ENCODE peak calls at places on chromosomes 13 and 19, in five cellular contexts. K is GM23338, U is MM.1S, L is PC-3, C is hepatocyte. B is an unnamed sample. For H3K79me2 and H4K20me1, the result is how much of the 10 kb centered on the place peaks cover.

GRCh38 chr13:19927117-19927734 is 31.3 kb upstream of the ZMYM2 start:
- DNase-seq in K (peak), U (peak), L (peak), C (peak), B (peak)

GRCh38 chr13:94311893-94312292 is 167.6 kb downstream of the DCT start:
- DNase-seq in K (no peak), U (no peak), L (no peak), C (no peak), B (no peak)

GRCh38 chr13:95456837-95457236 is 95.7 kb upstream of the CLDN10 start:
- DNase-seq in K (no peak), U (no peak), L (no peak), C (no peak), B (no peak)

GRCh38 chr19:13091400-13092161 is 11.1 kb downstream of the LYL1 start:
- DNase-seq in K (peak), U (no peak), L (no peak), C (peak), B (no peak)

GRCh38 chr13:20536992-20537391 is 11.3 kb upstream of the CRYL1 start:
- DNase-seq in K (no peak), U (no peak), L (no peak), C (no peak), B (no peak)

GRCh38 chr19:7669641-7670040 is 792 bp downstream of the RETN start:
- DNase-seq in K (no peak), U (no peak), L (no peak), C (no peak), B (no peak)

GRCh38 chr13:26475176-26476110 is 82.0 kb upstream of the WASF3 start:
- DNase-seq in K (peak), U (no peak), L (no peak), C (no peak), B (no peak)

GRCh38 chr13:27691207-27691606 is 69.5 kb downstream of the POLR1D start:
- DNase-seq in K (peak), U (no peak), L (no peak), C (no peak), B (no peak)

GRCh38 chr13:107808388-107808787 is 406.9 kb downstream of the LIG4 start:
- DNase-seq in K (no peak), U (no peak), L (no peak), C (no peak), B (no peak)

GRCh38 chr19:14114854-14115253 is 2.7 kb downstream of the PRKACA start:
- DNase-seq in K (peak), U (peak), L (peak), C (no peak), B (peak)

GRCh38 chr13:108102771-108103170 is 112.6 kb downstream of the LIG4 start:
- DNase-seq in K (no peak), U (no peak), L (peak), C (no peak), B (no peak)

GRCh38 chr19:3606690-3607289 is at the start of gene TBXA2R:
- DNase-seq in K (peak), U (no peak), L (peak), C (peak), B (peak)

GRCh38 chr19:17076539-17076919 is 952 bp downstream of the MYO9B start:
- DNase-seq in K (peak), U (no peak), L (peak), C (no peak), B (peak)

GRCh38 chr19:49430678-49431329 is 5.6 kb downstream of the GFY start:
- DNase-seq in K (no peak), U (no peak), L (no peak), C (no peak), B (peak)

GRCh38 chr13:27194895-27195764 is 23.5 kb upstream of the USP12 start:
- DNase-seq in K (peak), U (no peak), L (peak), C (peak), B (no peak)

GRCh38 chr13:113152894-113153809 is 5.3 kb upstream of the PROZ start:
- DNase-seq in K (peak), U (no peak), L (peak), C (peak), B (peak)

GRCh38 chr19:38655148-38655824 is 7.8 kb downstream of the ACTN4 start:
- DNase-seq in K (no peak), U (no peak), L (no peak), C (no peak), B (no peak)

GRCh38 chr19:55640577-55641375 is at the start of gene ZNF580:
- DNase-seq in K (peak), U (peak), L (peak), C (peak), B (peak)

GRCh38 chr19:43554317-43554895 is 20.9 kb downstream of the XRCC1 start:
- DNase-seq in K (no peak), U (no peak), L (no peak), C (no peak), B (no peak)

GRCh38 chr19:55179570-55180484 is at the start of gene SYT5:
- DNase-seq in K (peak), U (peak), L (peak), C (peak), B (peak)

GRCh38 chr19:28218728-28219127 is 994.2 kb downstream of the UQCRFS1 start:
- DNase-seq in K (no peak), U (no peak), L (no peak), C (no peak), B (no peak)

GRCh38 chr13:69935043-69935442 is 172.6 kb upstream of the ATXN8OS start:
- DNase-seq in K (no peak), U (peak), L (peak), C (no peak), B (peak)

GRCh38 chr13:75365724-75366173 is 116.2 kb downstream of the TBC1D4 start:
- DNase-seq in K (peak), U (no peak), L (peak), C (no peak), B (peak)

GRCh38 chr19:5268801-5269200 is 71.8 kb downstream of the PTPRS start:
- DNase-seq in K (no peak), U (no peak), L (no peak), C (no peak), B (no peak)

GRCh38 chr19:56314018-56314583 is 538 bp downstream of the ZSCAN5A start:
- DNase-seq in K (peak), U (no peak), L (peak), C (peak), B (no peak)

GRCh38 chr13:75468098-75468497 is 13.9 kb downstream of the TBC1D4 start:
- DNase-seq in K (no peak), U (no peak), L (no peak), C (no peak), B (no peak)

GRCh38 chr13:65932587-65933239 is 1297.4 kb downstream of the PCDH9 start:
- DNase-seq in K (no peak), U (no peak), L (peak), C (no peak), B (no peak)

GRCh38 chr13:39417131-39417530 is 185.9 kb downstream of the LHFPL6 start:
- DNase-seq in K (peak), U (no peak), L (no peak), C (no peak), B (peak)

GRCh38 chr19:22622901-22623840 is 11.0 kb upstream of the ZNF492 start:
- DNase-seq in K (no peak), U (no peak), L (no peak), C (no peak), B (no peak)

GRCh38 chr19:19209372-19209771 is 2.4 kb upstream of the NCAN start:
- DNase-seq in K (no peak), U (no peak), L (no peak), C (no peak), B (no peak)

GRCh38 chr19:39037194-39037593 is 4.8 kb upstream of the FBXO27 start:
- DNase-seq in K (no peak), U (no peak), L (no peak), C (no peak), B (no peak)

GRCh38 chr13:59458908-59459579 is 704.7 kb downstream of the DIAPH3 start:
- DNase-seq in K (peak), U (no peak), L (peak), C (no peak), B (no peak)

GRCh38 chr13:105538346-105538745 is 997.1 kb downstream of the EFNB2 start:
- DNase-seq in K (peak), U (no peak), L (no peak), C (no peak), B (no peak)

GRCh38 chr13:105545811-105546210 is 989.7 kb downstream of the EFNB2 start:
- DNase-seq in K (no peak), U (no peak), L (no peak), C (no peak), B (no peak)

GRCh38 chr13:105543742-105544141 is 991.7 kb downstream of the EFNB2 start:
- DNase-seq in K (no peak), U (no peak), L (peak), C (no peak), B (no peak)

GRCh38 chr13:105537113-105537512 is 998.3 kb downstream of the EFNB2 start:
- DNase-seq in K (no peak), U (no peak), L (no peak), C (no peak), B (no peak)

GRCh38 chr13:105541565-105541964 is 993.9 kb downstream of the EFNB2 start:
- DNase-seq in K (no peak), U (no peak), L (no peak), C (no peak), B (no peak)
- H3K79me2 ChIP-seq in K (under half), U (under half), L (under half), C (under half), B (under half)

DNA sequence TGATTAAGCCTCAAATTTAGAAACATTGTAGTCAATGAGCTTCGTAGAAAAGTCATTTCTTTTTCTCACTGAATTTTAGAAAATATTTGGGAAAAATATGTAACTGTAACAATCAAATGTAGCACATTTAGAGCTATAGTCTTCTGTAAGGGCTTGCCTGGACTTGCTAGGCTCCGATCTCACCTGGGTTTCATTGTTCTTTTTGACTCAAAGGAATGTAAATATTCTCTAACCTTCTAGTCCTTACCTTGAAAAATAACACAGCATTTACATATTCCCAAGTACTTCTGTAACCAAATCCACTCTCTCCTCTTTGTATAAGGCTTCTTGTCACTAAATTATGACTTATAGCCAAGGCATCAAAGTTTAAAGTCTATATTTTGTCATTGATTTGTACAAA is 2.9 kb upstream of the UFM1 start:
- DNase-seq in K (peak), U (no peak), L (no peak), C (no peak), B (no peak)
- H2AFZ ChIP-seq in K (no peak), U (no peak), L (no peak), C (no peak), B (no peak)

DNA sequence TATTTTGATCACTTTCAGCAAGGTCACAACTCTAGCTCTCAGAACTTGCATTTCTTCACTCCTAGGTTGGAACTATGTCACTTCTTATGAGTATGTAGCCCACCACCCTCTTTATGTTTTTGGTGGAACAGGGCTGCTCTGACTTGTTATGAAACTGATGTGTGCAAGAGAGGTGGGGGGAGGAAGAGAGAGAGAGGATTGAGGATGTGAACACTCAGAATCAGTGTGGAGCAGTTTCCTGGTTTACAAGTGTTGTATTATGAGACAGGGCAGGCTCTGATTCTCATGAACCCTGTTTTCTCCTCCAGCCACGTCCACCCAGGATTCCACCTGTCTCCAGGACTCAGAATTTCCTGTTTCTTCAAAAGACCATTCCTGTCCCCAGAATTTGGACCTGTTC is 16.1 kb downstream of the ZNF317 start:
- DNase-seq in K (no peak), U (no peak), L (no peak), C (no peak), B (peak)
- H4K20me1 ChIP-seq in K (under half), U (under half), L (under half), C (under half), B (under half)

DNA sequence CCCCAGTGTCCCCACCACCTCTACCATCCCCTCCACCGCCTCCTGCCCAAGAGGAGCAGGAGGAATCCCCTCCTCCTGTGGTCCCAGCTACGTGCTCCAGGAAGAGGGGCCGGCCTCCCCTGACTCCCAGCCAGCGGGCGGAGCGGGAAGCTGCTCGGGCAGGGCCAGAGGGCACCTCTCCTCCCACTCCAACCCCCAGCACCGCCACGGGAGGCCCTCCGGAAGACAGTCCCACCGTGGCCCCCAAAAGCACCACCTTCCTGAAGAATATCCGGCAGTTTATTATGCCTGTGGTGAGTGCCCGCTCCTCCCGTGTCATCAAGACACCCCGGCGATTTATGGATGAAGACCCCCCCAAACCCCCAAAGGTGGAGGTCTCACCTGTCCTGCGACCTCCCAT is 2.8 kb downstream of the KMT2B start:
- DNase-seq in K (no peak), U (no peak), L (no peak), C (no peak), B (no peak)
- H3K79me2 ChIP-seq in K (under half), U (under half), L (under half), C (under half), B (under half)

GRCh38 chr13:57632276-57633140 is 964 bp downstream of the PCDH17 start:
- DNase-seq in K (peak), U (no peak), L (no peak), C (peak), B (no peak)
- H2AFZ ChIP-seq in K (peak), U (no peak), L (no peak), C (peak), B (no peak)

GRCh38 chr19:47378246-47378645 is 29.1 kb downstream of the DHX34 start:
- DNase-seq in K (no peak), U (no peak), L (no peak), C (no peak), B (no peak)

GRCh38 chr19:47376589-47377144 is 27.6 kb downstream of the DHX34 start:
- DNase-seq in K (no peak), U (no peak), L (no peak), C (no peak), B (no peak)

GRCh38 chr19:47377208-47377701 is 28.1 kb downstream of the DHX34 start:
- DNase-seq in K (no peak), U (no peak), L (no peak), C (no peak), B (no peak)

GRCh38 chr19:47379398-47379938 is 30.4 kb downstream of the DHX34 start:
- DNase-seq in K (no peak), U (no peak), L (no peak), C (no peak), B (no peak)

GRCh38 chr19:47377801-47378200 is 28.7 kb downstream of the DHX34 start:
- DNase-seq in K (no peak), U (no peak), L (no peak), C (no peak), B (no peak)
- H4K20me1 ChIP-seq in K (under half), U (under half), L (under half), C (under half), B (under half)

B was measured in OCI-LY7.